ENCODE peak calls at places on chromosome 19, in four cellular contexts. J is adipocyte; Z is transverse colon; L is effector memory CD4-positive, alpha-beta T cell. K is an unnamed sample. For H3K27me3, the result is how much of the 10 kb centered on the place peaks cover.

GRCh38 chr19:21604941-21605548 is 99.6 kb downstream of the ZNF429 start:
- DNase-seq in J (no peak), Z (no peak), L (no peak), K (no peak)

GRCh38 chr19:45030825-45031224 is 8.0 kb upstream of the CLASRP start:
- DNase-seq in J (no peak), Z (no peak), L (no peak), K (no peak)

GRCh38 chr19:42080764-42081375 is 4.9 kb downstream of the ZNF574 start:
- DNase-seq in J (no peak), Z (no peak), L (no peak), K (no peak)

GRCh38 chr19:23283925-23284324 is 33.7 kb upstream of the ZNF724 start:
- DNase-seq in J (peak), Z (peak), L (peak), K (peak)

GRCh38 chr19:4088975-4089374 is 22.3 kb upstream of the ZBTB7A start:
- DNase-seq in J (no peak), Z (no peak), L (peak), K (no peak)

GRCh38 chr19:16335226-16335625 is 10.6 kb downstream of the KLF2 start:
- DNase-seq in J (no peak), Z (no peak), L (no peak), K (peak)

GRCh38 chr19:48342414-48342738 is 17.0 kb downstream of the EMP3 start:
- DNase-seq in J (no peak), Z (no peak), L (no peak), K (no peak)

GRCh38 chr19:39212377-39212742 is 8.3 kb upstream of the SYCN start:
- DNase-seq in J (peak), Z (peak), L (peak), K (peak)

GRCh38 chr19:38713227-38713649 is 31.0 kb downstream of the CAPN12 start:
- DNase-seq in J (no peak), Z (peak), L (no peak), K (no peak)

DNA sequence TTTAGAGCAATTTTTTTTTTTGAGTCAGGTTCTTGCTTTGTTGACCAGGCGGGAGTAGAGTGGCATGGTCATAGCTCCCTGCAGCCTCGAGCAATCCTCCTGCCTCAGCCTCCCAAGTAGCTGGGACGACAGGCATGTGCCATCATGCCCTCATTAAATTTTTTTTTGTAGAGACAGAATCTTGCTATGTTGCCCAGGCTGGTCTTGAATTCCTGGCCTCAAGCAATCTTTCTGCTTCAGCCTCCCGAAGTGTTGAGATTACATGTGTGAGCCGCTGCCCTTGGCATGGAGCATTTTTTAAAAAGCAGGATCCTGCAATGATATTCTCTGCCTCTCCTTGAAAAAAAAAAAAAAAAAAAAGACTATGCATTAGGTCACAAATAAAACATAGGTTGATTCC is 5.9 kb downstream of the GPR32 start:
- DNase-seq in J (no peak), Z (no peak), L (no peak), K (no peak)
- H3K27me3 ChIP-seq in J (under half), Z (half or more), L (under half), K (under half)

GRCh38 chr19:31974941-31975340 is 370.5 kb upstream of the ZNF507 start:
- DNase-seq in J (no peak), Z (no peak), L (no peak), K (no peak)

GRCh38 chr19:31974290-31974689 is 371.1 kb upstream of the ZNF507 start:
- DNase-seq in J (no peak), Z (no peak), L (no peak), K (no peak)

GRCh38 chr19:31963741-31964140 is 381.7 kb upstream of the ZNF507 start:
- DNase-seq in J (no peak), Z (no peak), L (no peak), K (no peak)

GRCh38 chr19:31969955-31970545 is 375.4 kb upstream of the ZNF507 start:
- DNase-seq in J (no peak), Z (no peak), L (no peak), K (no peak)

DNA sequence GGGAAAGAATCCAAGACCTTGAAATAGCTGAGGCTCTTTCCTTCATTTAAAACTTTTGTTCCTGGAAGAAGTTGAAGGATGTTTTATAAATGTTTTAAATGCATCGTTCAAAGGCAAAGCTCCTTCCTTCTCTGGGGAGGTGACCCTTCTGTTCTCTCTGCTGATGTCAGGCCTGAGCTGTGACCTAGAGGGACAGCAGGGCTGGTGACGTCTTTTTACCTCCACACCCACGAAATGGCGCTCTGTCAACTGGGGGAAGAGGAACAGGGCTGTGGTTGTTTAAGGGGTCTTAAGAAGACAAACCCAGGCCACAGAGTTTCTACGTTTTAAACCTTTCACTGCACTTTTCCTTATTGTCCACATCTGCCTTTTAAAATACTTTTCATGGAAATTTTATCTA is 376.3 kb upstream of the ZNF507 start:
- DNase-seq in J (no peak), Z (no peak), L (no peak), K (no peak)
- H3K27me3 ChIP-seq in J (under half), Z (under half), L (under half), K (under half)

GRCh38 chr19:31357315-31357673 is 8.1 kb upstream of the TSHZ3 start:
- DNase-seq in J (no peak), Z (no peak), L (no peak), K (no peak)
- H3K27me3 ChIP-seq in J (under half), Z (half or more), L (under half), K (half or more)

GRCh38 chr19:10421240-10421948 is 1.1 kb downstream of the PDE4A start:
- DNase-seq in J (no peak), Z (no peak), L (no peak), K (no peak)
- H3K27me3 ChIP-seq in J (half or more), Z (half or more), L (under half), K (under half)

GRCh38 chr19:1467228-1467511 is 11.8 kb downstream of the C19orf25 start:
- DNase-seq in J (no peak), Z (no peak), L (no peak), K (no peak)
- H3K27me3 ChIP-seq in J (under half), Z (half or more), L (under half), K (under half)

K was measured in CD8-positive, alpha-beta T cell.